ENCODE peak calls at places on chromosomes 11 and 22, in seven cellular contexts. A is mesendoderm, P is neuronal stem cell, Q is mesenchymal stem cell, M is trophoblast cell, N is IMR-90, G is H9. R is an unnamed sample.

GRCh38 chr22:46652930-46653331 is 32.7 kb downstream of the GRAMD4 start:
- DNase-seq in A (no peak), P (no peak), Q (peak; percentile 25), M (no peak), N (peak; percentile 35), G (no peak), R (no peak)

GRCh38 chr11:120034881-120035620 is 102.9 kb downstream of the TRIM29 start:
- DNase-seq in A (no peak), P (no peak), Q (no peak), M (no peak), N (no peak), G (no peak), R (no peak)

GRCh38 chr22:20979243-20979809 is 2.8 kb upstream of the LZTR1 start:
- DNase-seq in A (peak; percentile 98), P (peak; percentile 65), Q (peak; percentile 71), M (peak; percentile 84), N (peak; percentile 67), G (peak; percentile 99), R (peak; percentile 92)

GRCh38 chr11:73389134-73389525 is 12.9 kb downstream of the RELT start:
- DNase-seq in A (no peak), P (no peak), Q (no peak), M (no peak), N (no peak), G (no peak), R (no peak)

GRCh38 chr11:100939581-100939980 is 190.0 kb downstream of the PGR start:
- DNase-seq in A (no peak), P (no peak), Q (no peak), M (no peak), N (no peak), G (no peak), R (no peak)

GRCh38 chr22:22394589-22394988 is 114.0 kb downstream of the ZNF280B start:
- DNase-seq in A (no peak), P (no peak), Q (no peak), M (no peak), N (no peak), G (no peak), R (no peak)

GRCh38 chr11:33895752-33896137 is 3.9 kb upstream of the LMO2 start:
- DNase-seq in A (peak; percentile 81), P (no peak), Q (no peak), M (no peak), N (no peak), G (no peak), R (no peak)

GRCh38 chr11:70079691-70080090 is 1.6 kb downstream of the ANO1 start:
- DNase-seq in A (no peak), P (no peak), Q (no peak), M (no peak), N (no peak), G (no peak), R (no peak)

GRCh38 chr11:11426226-11426915 is 73.3 kb upstream of the CSNK2A3 start:
- DNase-seq in A (no peak), P (no peak), Q (no peak), M (peak; percentile 62), N (no peak), G (no peak), R (no peak)

GRCh38 chr11:72216638-72217037 is at the start of gene FOLR2:
- DNase-seq in A (no peak), P (no peak), Q (no peak), M (no peak), N (no peak), G (no peak), R (no peak)

GRCh38 chr11:67483901-67484665 is 1.3 kb downstream of the AIP start:
- DNase-seq in A (no peak), P (no peak), Q (no peak), M (no peak), N (no peak), G (no peak), R (no peak)

GRCh38 chr22:50624347-50625130 is 3.4 kb downstream of the ARSA start:
- DNase-seq in A (no peak), P (no peak), Q (no peak), M (no peak), N (no peak), G (no peak), R (no peak)

GRCh38 chr11:117220999-117221774 is 10.7 kb downstream of the PCSK7 start:
- DNase-seq in A (no peak), P (no peak), Q (no peak), M (no peak), N (no peak), G (no peak), R (no peak)

GRCh38 chr22:49210606-49211005 is 617.1 kb downstream of the BRD1 start:
- DNase-seq in A (no peak), P (no peak), Q (no peak), M (no peak), N (no peak), G (peak; percentile 2), R (no peak)

GRCh38 chr11:123628936-123629683 is 25.3 kb downstream of the SCN3B start:
- DNase-seq in A (no peak), P (no peak), Q (peak; percentile 29), M (no peak), N (peak; percentile 84), G (no peak), R (no peak)

DNA sequence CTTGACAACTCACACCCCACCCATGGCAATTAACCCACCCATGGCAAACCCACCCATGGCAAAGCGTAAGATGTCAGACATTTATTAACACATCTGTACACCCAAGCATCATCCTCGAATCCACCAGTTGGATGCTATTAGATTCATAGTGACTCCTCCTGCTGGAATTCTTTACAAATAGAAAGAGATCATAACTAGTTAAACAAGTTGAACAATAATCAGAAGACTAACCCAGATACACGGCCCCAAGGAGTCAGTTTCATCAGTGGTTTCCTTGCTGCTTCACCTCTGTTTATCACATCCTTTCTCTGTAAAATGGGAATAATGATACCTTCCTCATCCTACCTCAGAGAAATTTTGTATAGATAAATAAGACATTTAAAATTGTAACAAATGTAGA is 5.1 kb downstream of the GTPBP1 start:
- DNase-seq in A (no peak), P (no peak), Q (no peak), M (no peak), N (no peak), G (no peak), R (no peak)
- H4K8ac ChIP-seq in A (no peak overlapping the region), P (no peak overlapping the region), Q (no peak overlapping the region), M (no peak overlapping the region), N (no peak overlapping the region), G (no peak overlapping the region), R (no peak overlapping the region)

GRCh38 chr11:74846770-74847169 is 98.1 kb downstream of the RNF169 start:
- DNase-seq in A (no peak), P (no peak), Q (no peak), M (no peak), N (no peak), G (no peak), R (no peak)
- H3K4ac ChIP-seq in A (no peak overlapping the region), P (no peak overlapping the region), Q (no peak overlapping the region), M (no peak overlapping the region), N (no peak overlapping the region), G (no peak overlapping the region), R (no peak overlapping the region)

GRCh38 chr11:9047986-9048522 is 43.3 kb downstream of the SCUBE2 start:
- DNase-seq in A (no peak), P (no peak), Q (peak; percentile 81), M (no peak), N (peak; percentile 34), G (no peak), R (no peak)
- H4K8ac ChIP-seq in A (no peak overlapping the region), P (no peak overlapping the region), Q (no peak overlapping the region), M (no peak overlapping the region), N (no peak overlapping the region), G (no peak overlapping the region), R (no peak overlapping the region)

DNA sequence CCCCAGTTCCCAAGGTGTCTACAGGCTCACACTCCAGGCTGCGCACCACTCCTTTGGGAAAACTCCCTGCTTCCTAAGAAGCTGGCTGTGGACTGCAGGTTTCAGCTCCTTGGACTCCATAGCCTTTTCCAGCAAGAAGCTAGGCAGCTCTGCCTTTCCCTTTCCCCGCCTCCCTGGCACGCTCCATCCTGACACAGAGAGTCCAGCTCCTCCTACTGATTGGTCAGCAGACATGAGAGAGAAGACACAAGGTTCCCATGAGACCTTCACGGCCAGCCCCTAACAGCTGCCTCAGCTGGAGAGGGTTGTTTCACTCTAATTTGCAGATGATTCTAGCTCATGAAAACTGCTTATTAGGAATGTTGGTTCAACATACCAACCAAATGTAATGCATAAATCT is 27.6 kb downstream of the TENM4 start:
- DNase-seq in A (peak; percentile 75), P (peak; percentile 15), Q (peak; percentile 93), M (no peak), N (peak; percentile 94), G (peak; percentile 70), R (no peak)
- H3K4ac ChIP-seq in A (no peak overlapping the region), P (no peak overlapping the region), Q (no peak overlapping the region), M (no peak overlapping the region), N (no peak overlapping the region), G (no peak overlapping the region), R (no peak overlapping the region)

GRCh38 chr11:80651004-80651403 is 1210.2 kb upstream of the TENM4 start:
- DNase-seq in A (no peak), P (no peak), Q (no peak), M (no peak), N (no peak), G (no peak), R (no peak)
- H4K8ac ChIP-seq in A (no peak overlapping the region), P (no peak overlapping the region), Q (no peak overlapping the region), M (no peak overlapping the region), N (no peak overlapping the region), G (no peak overlapping the region), R (no peak overlapping the region)

DNA sequence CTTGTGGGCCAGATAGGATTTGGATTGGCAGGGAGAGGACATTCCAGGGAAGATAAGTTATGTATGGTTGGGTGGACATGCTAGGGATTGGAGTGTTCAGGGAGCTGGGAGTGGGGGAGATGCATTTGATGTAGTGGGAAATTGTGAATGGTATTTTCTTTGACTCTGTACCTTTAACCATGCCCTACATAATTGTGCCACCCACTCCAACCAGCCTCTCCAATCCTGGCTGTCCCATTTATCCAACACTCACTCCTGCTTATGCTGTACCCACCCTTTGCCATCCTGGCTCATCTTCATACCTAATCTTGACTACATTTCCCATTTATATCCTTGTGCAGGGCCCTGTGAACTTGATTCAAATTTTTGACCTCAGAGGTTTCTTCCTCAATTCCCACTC is 172.6 kb downstream of the RRAS2 start:
- DNase-seq in A (no peak), P (no peak), Q (no peak), M (no peak), N (no peak), G (no peak), R (no peak)
- H3K4ac ChIP-seq in A (no peak overlapping the region), P (no peak overlapping the region), Q (no peak overlapping the region), M (no peak overlapping the region), N (no peak overlapping the region), G (no peak overlapping the region), R (no peak overlapping the region)

DNA sequence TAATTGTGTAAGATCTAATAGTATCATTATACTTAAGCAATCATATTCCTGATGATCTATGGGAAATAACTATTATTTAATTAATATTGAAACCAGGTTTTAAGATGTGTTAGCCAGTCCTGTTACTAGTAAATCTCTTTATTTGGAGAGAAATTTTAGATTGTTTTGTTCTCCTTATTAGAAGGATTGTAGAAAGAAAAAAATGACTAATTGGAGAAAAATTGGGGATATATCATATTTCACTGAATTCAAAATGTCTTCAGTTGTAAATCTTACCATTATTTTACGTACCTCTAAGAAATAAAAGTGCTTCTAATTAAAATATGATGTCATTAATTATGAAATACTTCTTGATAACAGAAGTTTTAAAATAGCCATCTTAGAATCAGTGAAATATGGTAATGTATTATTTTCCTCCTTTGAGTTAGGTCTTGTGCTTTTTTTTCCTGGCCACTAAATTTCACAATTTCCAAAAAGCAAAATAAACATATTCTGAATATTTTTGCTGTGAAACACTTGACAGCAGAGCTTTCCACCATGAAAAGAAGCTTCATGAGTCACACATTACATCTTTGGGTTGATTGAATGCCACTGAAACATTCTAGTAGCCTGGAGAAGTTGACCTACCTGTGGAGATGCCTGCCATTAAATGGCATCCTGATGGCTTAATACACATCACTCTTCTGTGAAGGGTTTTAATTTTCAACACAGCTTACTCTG is 6.4 kb downstream of the BIRC3 start:
- DNase-seq in A (no peak), P (no peak), Q (no peak), M (peak; percentile 75), N (peak; percentile 84), G (no peak), R (no peak)
- H4K8ac ChIP-seq in A (no peak overlapping the region), P (no peak overlapping the region), Q (no peak overlapping the region), M (no peak overlapping the region), N (no peak overlapping the region), G (no peak overlapping the region), R (no peak overlapping the region)